ENCODE peak calls at places on chromosomes 11 and 22, in five cellular contexts. O is fibroblast of lung, A is right lobe of liver, U is body of pancreas, S is upper lobe of right lung. W is an unnamed sample.

GRCh38 chr11:126405374-126405773 is 49.9 kb downstream of the ST3GAL4 start:
- DNase-seq in S (no peak), U (no peak), A (no peak), O (no peak), W (no peak)

GRCh38 chr11:680970-681369 is 14.1 kb downstream of the DEAF1 start:
- DNase-seq in U (no peak), O (no peak), S (no peak), A (no peak), W (no peak)

GRCh38 chr11:12806113-12806512 is 131.9 kb downstream of the TEAD1 start:
- DNase-seq in S (no peak), O (no peak), U (no peak), A (no peak), W (no peak)

GRCh38 chr11:47413908-47414684 is 5.7 kb downstream of the SLC39A13 start:
- DNase-seq in S (peak; percentile 72), U (no peak), O (peak; percentile 83), A (no peak), W (no peak)

GRCh38 chr22:38481871-38482332 is 14.0 kb downstream of the KDELR3 start:
- DNase-seq in A (no peak), O (no peak), U (no peak), S (no peak), W (no peak)

GRCh38 chr22:32531955-32532818 is 57.6 kb downstream of the FBXO7 start:
- DNase-seq in A (peak; percentile 38), O (peak; percentile 95), U (peak; percentile 51), S (peak; percentile 85), W (peak; percentile 89)

GRCh38 chr11:76579047-76579751 is 91.3 kb downstream of the LRRC32 start:
- DNase-seq in U (peak; percentile 18), S (no peak), A (no peak), O (no peak), W (peak; percentile 32)

GRCh38 chr11:66856496-66857233 is at the start of gene LRFN4:
- DNase-seq in S (peak; percentile 84), A (peak; percentile 59), O (peak; percentile 51), U (no peak), W (no peak)

GRCh38 chr11:123174196-123175183 is 20.6 kb downstream of the CLMP start:
- DNase-seq in U (peak; percentile 32), O (peak; percentile 98), S (no peak), A (no peak), W (peak; percentile 36)

GRCh38 chr11:60925685-60926267 is 1.5 kb downstream of the TMEM132A start:
- DNase-seq in S (no peak), A (no peak), U (no peak), O (peak; percentile 37), W (no peak)

GRCh38 chr11:67732045-67732787 is 57.8 kb upstream of the ALDH3B2 start:
- DNase-seq in O (no peak), A (no peak), U (peak; percentile 60), S (no peak), W (no peak)

GRCh38 chr11:38416141-38416540 is 1818.1 kb upstream of the RAG2 start:
- DNase-seq in O (peak; percentile 34), U (no peak), A (no peak), S (no peak), W (no peak)

GRCh38 chr11:77619576-77620198 is 17.9 kb downstream of the CLNS1A start:
- DNase-seq in A (no peak), U (no peak), O (peak; percentile 42), S (no peak), W (peak; percentile 62)

GRCh38 chr11:36333897-36334296 is 37.8 kb downstream of the PRR5L start:
- DNase-seq in S (no peak), U (no peak), A (no peak), O (peak; percentile 57), W (peak; percentile 80)

GRCh38 chr11:103699216-103699615 is 337.2 kb upstream of the DDI1 start:
- DNase-seq in A (no peak), S (no peak), O (peak; percentile 21), U (no peak), W (no peak)

GRCh38 chr11:92594251-92594650 is 369.6 kb downstream of the FAT3 start:
- DNase-seq in U (no peak), S (no peak), O (no peak), A (no peak), W (no peak)

GRCh38 chr11:79332017-79332416 is 108.8 kb downstream of the TENM4 start:
- DNase-seq in A (no peak), U (no peak), O (peak; percentile 23), S (no peak), W (no peak)

GRCh38 chr22:38034278-38034882 is 22.8 kb upstream of the PICK1 start:
- DNase-seq in U (peak; percentile 57), O (peak; percentile 91), S (peak; percentile 77), A (peak; percentile 72), W (no peak)

GRCh38 chr22:20524004-20524481 is 16.6 kb downstream of the MED15 start:
- DNase-seq in O (peak; percentile 35), A (no peak), S (no peak), U (no peak), W (no peak)

GRCh38 chr11:46296520-46297448 is 19.3 kb downstream of the CREB3L1 start:
- DNase-seq in S (no peak), O (peak; percentile 99), U (peak; percentile 43), A (no peak), W (peak; percentile 91)

GRCh38 chr11:60953781-60954180 is 1.8 kb upstream of the SLC15A3 start:
- DNase-seq in U (no peak), A (no peak), O (peak; percentile 26), S (no peak), W (no peak)

GRCh38 chr11:110856993-110857812 is 145.0 kb upstream of the ARHGAP20 start:
- DNase-seq in A (no peak), O (peak; percentile 45), U (no peak), S (no peak), W (no peak)

GRCh38 chr11:59173964-59174663 is 2.2 kb downstream of the DTX4 start:
- DNase-seq in A (peak; percentile 76), U (peak; percentile 67), O (peak; percentile 7), S (peak; percentile 86), W (peak; percentile 85)

GRCh38 chr11:70637949-70638598 is 239.7 kb downstream of the CTTN start:
- DNase-seq in O (no peak), U (no peak), S (no peak), A (no peak), W (peak; percentile 78)

GRCh38 chr11:41383768-41384167 is 75.7 kb downstream of the LRRC4C start:
- DNase-seq in U (no peak), S (no peak), O (no peak), A (no peak), W (no peak)

GRCh38 chr11:75576017-75576416 is 14.0 kb downstream of the SERPINH1 start:
- DNase-seq in A (no peak), U (no peak), S (no peak), O (no peak), W (no peak)

GRCh38 chr11:101915811-101916291 is 471 bp downstream of the ANGPTL5 start:
- DNase-seq in U (no peak), S (no peak), A (no peak), O (peak; percentile 38), W (peak; percentile 6)

GRCh38 chr11:82859746-82860145 is 40.5 kb downstream of the PRCP start:
- DNase-seq in S (no peak), A (no peak), O (no peak), U (no peak), W (no peak)

GRCh38 chr11:96061730-96062524 is 138.0 kb upstream of the MTMR2 start:
- DNase-seq in U (no peak), A (no peak), O (peak; percentile 73), S (no peak), W (no peak)

DNA sequence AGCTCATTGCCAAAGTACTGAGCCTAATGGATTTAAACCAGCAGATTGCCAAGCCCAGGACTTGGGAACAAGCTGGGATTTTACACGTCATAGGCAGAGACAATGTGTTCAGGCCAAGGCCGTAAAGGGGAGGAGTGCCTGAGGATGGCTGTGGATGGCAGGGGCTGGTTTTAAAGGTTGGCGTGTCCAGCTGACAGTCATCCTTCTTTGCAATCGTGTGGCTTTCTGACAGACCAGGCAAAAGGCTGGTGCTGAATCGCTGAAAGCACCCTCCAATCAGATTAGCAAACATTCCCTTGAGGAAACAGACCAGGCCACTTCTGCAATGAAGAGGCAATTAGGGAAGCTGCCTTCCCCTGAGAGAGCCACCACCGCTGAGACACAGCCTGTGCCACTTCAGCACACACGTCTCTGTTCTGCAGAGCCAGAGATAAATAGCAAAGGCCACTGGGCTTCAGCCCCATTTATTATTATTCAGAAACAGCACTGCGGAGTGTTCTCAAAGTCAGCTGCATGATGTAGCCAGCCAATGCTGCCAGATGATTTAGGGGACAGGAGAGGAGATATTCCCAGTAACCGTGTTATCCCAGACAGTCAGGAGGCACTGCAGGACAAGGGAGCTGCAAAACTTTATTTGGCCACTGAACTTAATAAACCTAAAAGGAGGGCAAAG is 54.2 kb upstream of the CSNK2A3 start:
- DNase-seq in A (no peak), U (no peak), O (no peak), S (no peak), W (no peak)
- H3K4me1 ChIP-seq in A (no peaks in the 10 kb centered on the region), U (peaks cover 8% of the 10 kb centered on the region), O (no peaks in the 10 kb centered on the region), S (peaks cover 36% of the 10 kb centered on the region), W (peaks cover 4% of the 10 kb centered on the region)

DNA sequence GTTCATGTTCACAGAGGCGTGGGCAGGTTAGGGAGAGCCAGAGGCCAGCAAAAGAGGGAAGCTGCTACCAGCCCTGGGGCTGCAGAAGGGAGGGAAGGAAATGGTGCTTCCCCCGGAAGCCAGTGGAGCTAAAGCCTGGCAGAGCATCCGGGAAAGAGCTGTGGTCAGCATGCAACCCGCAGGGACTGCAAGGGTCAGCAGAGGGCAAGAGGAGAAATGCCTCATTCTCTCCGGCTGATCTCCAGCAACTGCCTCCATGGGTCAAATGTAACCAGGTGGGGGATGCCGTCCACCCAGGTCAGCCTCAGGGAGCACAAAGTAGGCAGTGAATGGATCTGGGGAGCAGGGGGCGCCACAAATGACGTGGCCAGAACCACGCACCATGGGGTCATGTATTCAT is 36.9 kb upstream of the PRR5 start:
- DNase-seq in A (no peak), U (no peak), S (no peak), O (no peak), W (no peak)
- H3K27ac ChIP-seq in A (no peak overlapping the region), U (no peak overlapping the region), S (no peak overlapping the region), O (no peak overlapping the region), W (no peak overlapping the region)

GRCh38 chr11:35104655-35105054 is 34.3 kb upstream of the CD44 start:
- DNase-seq in A (no peak), S (no peak), U (no peak), O (no peak), W (no peak)

GRCh38 chr11:35105319-35106063 is 33.5 kb upstream of the CD44 start:
- DNase-seq in U (no peak), O (peak; percentile 59), S (no peak), A (no peak), W (no peak)

GRCh38 chr11:35107866-35108265 is 31.1 kb upstream of the CD44 start:
- DNase-seq in S (no peak), A (no peak), O (no peak), U (no peak), W (no peak)

GRCh38 chr11:35103366-35104194 is 35.4 kb upstream of the CD44 start:
- DNase-seq in U (no peak), A (no peak), S (no peak), O (peak; percentile 99), W (peak; percentile 50)

GRCh38 chr11:35106595-35106994 is 32.4 kb upstream of the CD44 start:
- DNase-seq in A (no peak), U (no peak), S (no peak), O (no peak), W (no peak)
- H3K4me3 ChIP-seq in A (no peak overlapping the region), U (no peak overlapping the region), S (no peak overlapping the region), O (no peak overlapping the region), W (no peak overlapping the region)

DNA sequence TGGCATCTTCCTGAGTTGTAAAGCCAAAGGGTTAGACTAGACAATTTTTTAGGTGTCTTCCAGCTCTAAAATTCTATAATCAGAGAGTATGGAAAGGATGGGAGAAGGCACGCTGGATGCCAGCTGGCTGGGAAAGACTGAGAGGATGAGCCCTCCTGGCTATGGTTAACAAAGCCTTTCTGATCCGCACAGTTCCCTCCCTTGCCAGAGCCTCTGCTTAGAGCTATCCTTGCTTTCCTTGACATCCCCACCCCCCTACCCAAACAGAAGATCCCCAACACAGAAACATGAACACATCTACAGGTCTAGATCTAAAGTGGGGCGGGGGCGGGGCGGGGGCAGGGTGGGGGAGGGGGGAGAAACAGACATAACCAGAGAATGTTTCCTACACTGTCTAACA is 6.5 kb downstream of the TCF20 start:
- DNase-seq in S (no peak), A (no peak), O (no peak), U (no peak), W (no peak)
- H3K4me1 ChIP-seq in S (peaks cover 21% of the 10 kb centered on the region), A (no peaks in the 10 kb centered on the region), O (peaks cover 2% of the 10 kb centered on the region), U (peaks cover 14% of the 10 kb centered on the region), W (peaks cover 4% of the 10 kb centered on the region)

W was measured in SJCRH30.